ENCODE peak calls at places on chromosomes 2 and 18, in nine cellular contexts. R, D, N, W, G, P, B, Y and F are unnamed samples.

GRCh38 chr2:151730242-151730975 is 3.9 kb downstream of the NEB start:
- DNase-seq in R (no peak), D (no peak), N (peak; percentile 3), W (no peak), G (no peak), P (no peak), B (peak; percentile 52), Y (no peak), F (no peak)

GRCh38 chr2:179981085-179981484 is 26.0 kb downstream of the CWC22 start:
- DNase-seq in R (peak; percentile 9), D (no peak), N (no peak), W (no peak), G (no peak), P (no peak), B (peak; percentile 56), Y (no peak), F (no peak)

GRCh38 chr18:23354625-23355024 is 98.5 kb upstream of the RIOK3 start:
- DNase-seq in R (peak; percentile 53), D (no peak), N (no peak), W (no peak), G (no peak), P (no peak), B (peak; percentile 32), Y (no peak), F (no peak)

GRCh38 chr2:239246723-239247122 is 154.1 kb downstream of the HDAC4 start:
- DNase-seq in R (no peak), D (no peak), N (no peak), W (no peak), G (no peak), P (no peak), B (no peak), Y (no peak), F (no peak)

GRCh38 chr18:25518716-25519053 is 166.7 kb upstream of the ZNF521 start:
- DNase-seq in R (no peak), D (no peak), N (no peak), W (no peak), G (no peak), P (no peak), B (no peak), Y (no peak), F (no peak)

GRCh38 chr2:74221091-74221490 is 22.7 kb downstream of the MTHFD2 start:
- DNase-seq in R (no peak), D (no peak), N (no peak), W (peak; percentile 49), G (no peak), P (no peak), B (no peak), Y (no peak), F (no peak)

GRCh38 chr18:79776674-79777073 is 21.1 kb upstream of the KCNG2 start:
- DNase-seq in R (no peak), D (no peak), N (no peak), W (peak; percentile 9), G (no peak), P (no peak), B (no peak), Y (no peak), F (no peak)

GRCh38 chr2:122078451-122078850 is 323.0 kb downstream of the TSN start:
- DNase-seq in R (peak; percentile 67), D (no peak), N (no peak), W (no peak), G (no peak), P (no peak), B (no peak), Y (no peak), F (no peak)

GRCh38 chr18:12657048-12657848 is 659 bp downstream of the SPIRE1 start:
- DNase-seq in R (peak; percentile 59), D (peak; percentile 49), N (peak; percentile 54), W (peak; percentile 68), G (peak; percentile 25), P (no peak), B (peak; percentile 13), Y (peak; percentile 74), F (peak; percentile 25)

GRCh38 chr2:96977631-96978195 is 8.7 kb downstream of the FAM178B start:
- DNase-seq in R (peak; percentile 66), D (no peak), N (no peak), W (no peak), G (no peak), P (no peak), B (peak; percentile 56), Y (no peak), F (peak; percentile 40)

GRCh38 chr2:58466803-58467202 is 225.7 kb upstream of the FANCL start:
- DNase-seq in R (no peak), D (no peak), N (no peak), W (no peak), G (no peak), P (no peak), B (no peak), Y (no peak), F (no peak)

GRCh38 chr18:3794537-3795348 is 344.8 kb downstream of the TGIF1 start:
- DNase-seq in R (peak; percentile 96), D (peak; percentile 31), N (no peak), W (peak; percentile 81), G (no peak), P (no peak), B (peak; percentile 97), Y (no peak), F (no peak)

GRCh38 chr2:105397025-105397722 is 1.7 kb downstream of the FHL2 start:
- DNase-seq in R (peak; percentile 60), D (no peak), N (no peak), W (no peak), G (no peak), P (no peak), B (no peak), Y (no peak), F (no peak)

GRCh38 chr18:13147146-13147545 is 71.4 kb upstream of the LDLRAD4 start:
- DNase-seq in R (no peak), D (no peak), N (no peak), W (no peak), G (no peak), P (peak; percentile 93), B (no peak), Y (no peak), F (no peak)

GRCh38 chr2:73116182-73116960 is 3.6 kb upstream of the RAB11FIP5 start:
- DNase-seq in R (no peak), D (no peak), N (no peak), W (no peak), G (no peak), P (no peak), B (no peak), Y (peak; percentile 5), F (no peak)

GRCh38 chr2:73112913-73113633 is at the start of gene RAB11FIP5:
- DNase-seq in R (peak; percentile 86), D (peak; percentile 78), N (peak; percentile 74), W (peak; percentile 91), G (peak; percentile 86), P (peak; percentile 15), B (peak; percentile 87), Y (peak; percentile 86), F (peak; percentile 57)

GRCh38 chr2:73113634-73113958 is 848 bp upstream of the RAB11FIP5 start:
- DNase-seq in R (no peak), D (no peak), N (no peak), W (no peak), G (no peak), P (no peak), B (no peak), Y (no peak), F (no peak)

GRCh38 chr2:73112026-73112912 is 479 bp downstream of the RAB11FIP5 start:
- DNase-seq in R (peak; percentile 59), D (no peak), N (peak; percentile 51), W (peak; percentile 80), G (peak; percentile 58), P (no peak), B (peak; percentile 13), Y (peak; percentile 66), F (no peak)

DNA sequence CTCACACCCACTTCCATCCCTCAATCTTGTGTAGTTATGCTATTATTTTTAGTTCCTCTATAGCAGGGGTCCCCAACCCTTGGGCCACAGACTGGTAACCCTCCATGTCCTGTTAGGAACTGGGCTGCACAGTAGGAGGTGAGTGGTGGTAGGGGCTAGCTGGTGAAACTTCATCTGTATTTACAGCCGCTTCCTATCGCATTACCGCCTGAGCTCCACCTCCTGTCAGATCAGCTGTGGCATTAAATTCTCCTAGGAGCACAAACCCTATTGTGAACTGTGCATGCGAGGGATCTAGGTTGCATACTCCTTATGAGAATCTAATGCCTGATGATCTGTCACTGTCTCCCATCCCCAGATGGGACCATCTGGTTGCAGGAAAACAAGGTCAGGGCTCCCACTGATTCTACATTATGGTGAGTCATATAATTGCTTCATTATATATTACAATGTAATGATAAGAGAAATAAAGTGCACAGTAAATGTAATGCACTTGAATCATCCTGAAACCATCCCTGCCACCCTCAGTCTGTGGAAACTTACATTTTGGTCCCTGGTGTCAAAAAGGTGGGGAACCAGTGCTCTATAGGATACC is 1.6 kb upstream of the RAB11FIP5 start:
- DNase-seq in R (no peak), D (no peak), N (no peak), W (peak; percentile 25), G (no peak), P (no peak), B (no peak), Y (peak; percentile 47), F (no peak)
- TF ChIP-seq CTCF in R (no peak), D (no peak), N (no peak), W (no peak), G (no peak), P (no peak), B (no peak), Y (no peak), F (no peak)

DNA sequence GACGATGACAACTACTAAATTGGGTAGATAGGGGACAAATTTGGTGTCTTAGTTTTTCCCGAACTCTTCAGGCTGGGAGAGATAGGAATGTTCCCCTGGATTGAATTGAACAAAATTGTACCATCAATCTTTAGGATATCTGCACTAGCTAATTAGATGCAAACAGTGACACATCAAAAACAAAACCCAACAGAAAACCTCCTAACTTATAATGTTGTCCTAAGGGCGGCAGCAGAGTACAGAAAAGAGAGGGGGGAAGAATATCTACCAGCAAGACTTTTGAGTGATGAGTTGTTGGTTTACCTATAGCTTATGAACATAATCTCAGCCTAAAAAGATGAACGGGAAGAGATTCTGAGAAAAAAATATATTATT is 342.9 kb downstream of the INSIG2 start:
- DNase-seq in R (peak; percentile 20), D (no peak), N (no peak), W (no peak), G (no peak), P (no peak), B (no peak), Y (no peak), F (no peak)
- TF ChIP-seq CTCF in R (peak; percentile 22), D (no peak), N (no peak), W (peak; percentile 38), G (no peak), P (no peak), B (no peak), Y (no peak), F (no peak)

GRCh38 chr2:43125090-43125998 is 101.1 kb downstream of the ZFP36L2 start:
- DNase-seq in R (no peak), D (no peak), N (no peak), W (peak; percentile 35), G (no peak), P (no peak), B (no peak), Y (peak; percentile 46), F (no peak)
- TF ChIP-seq CTCF in R (no peak), D (no peak), N (no peak), W (no peak), G (no peak), P (no peak), B (no peak), Y (no peak), F (no peak)

DNA sequence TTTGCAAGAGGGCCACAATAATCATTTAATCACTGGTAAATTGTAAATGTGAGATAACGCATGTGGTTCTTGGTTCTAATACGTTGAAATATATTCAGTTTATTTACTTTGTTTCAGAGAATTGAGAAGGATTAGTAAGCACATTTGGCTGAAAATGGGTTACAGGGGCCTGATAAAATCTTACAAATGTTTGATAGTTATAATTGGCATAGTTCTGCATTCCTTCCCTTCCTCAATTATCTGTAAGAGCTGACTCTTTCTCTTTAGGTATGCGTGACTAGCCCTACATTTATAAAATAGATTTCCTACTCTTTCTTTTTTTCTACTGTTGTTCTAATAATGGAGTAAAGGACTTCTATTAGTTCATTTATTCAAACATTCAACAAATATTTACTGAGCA is 685.2 kb downstream of the NUP35 start:
- DNase-seq in R (no peak), D (no peak), N (no peak), W (no peak), G (no peak), P (no peak), B (no peak), Y (no peak), F (no peak)
- TF ChIP-seq CTCF in R (no peak), D (no peak), N (no peak), W (no peak), G (no peak), P (no peak), B (no peak), Y (no peak), F (no peak)